ENCODE peak calls at places on chromosomes 5 and 9, in four cellular contexts. Z is Panc1, X is GM12864, A is brain pericyte. J is an unnamed sample.

GRCh38 chr5:159339451-159339850 is 9.2 kb upstream of the IL12B start:
- DNase-seq in Z (no peak), X (no peak), A (no peak), J (no peak)

GRCh38 chr5:7876867-7877266 is 7.9 kb downstream of the MTRR start:
- DNase-seq in Z (no peak), X (no peak), A (no peak), J (no peak)

GRCh38 chr5:151619812-151620462 is 28.8 kb upstream of the FAT2 start:
- DNase-seq in Z (no peak), X (no peak), A (peak), J (no peak)

GRCh38 chr5:43336159-43336558 is 22.9 kb upstream of the HMGCS1 start:
- DNase-seq in Z (no peak), X (no peak), A (no peak), J (no peak)

GRCh38 chr9:116153765-116154333 is at the start of gene PAPPA:
- DNase-seq in Z (no peak), X (no peak), A (no peak), J (peak)

GRCh38 chr9:130847306-130848217 is 12.5 kb downstream of the ABL1 start:
- DNase-seq in Z (no peak), X (no peak), A (peak), J (no peak)

GRCh38 chr5:34054330-34054729 is 11.3 kb upstream of the C1QTNF3 start:
- DNase-seq in Z (no peak), X (no peak), A (no peak), J (no peak)

GRCh38 chr5:123543438-123543837 is 31.5 kb downstream of the CSNK1G3 start:
- DNase-seq in Z (no peak), X (no peak), A (no peak), J (no peak)

GRCh38 chr9:127916665-127917581 is at the start of gene ST6GALNAC4:
- DNase-seq in Z (no peak), X (no peak), A (no peak), J (no peak)

GRCh38 chr9:76810377-76810957 is 46.2 kb downstream of the PCA3 start:
- DNase-seq in Z (peak), X (peak), A (peak), J (peak)

GRCh38 chr5:6732634-6733410 is 19.6 kb downstream of the TENT4A start:
- DNase-seq in Z (no peak), X (no peak), A (no peak), J (no peak)

GRCh38 chr9:99055384-99055783 is 49.5 kb upstream of the TGFBR1 start:
- DNase-seq in Z (no peak), X (no peak), A (no peak), J (no peak)

GRCh38 chr9:126516936-126517750 is 96.6 kb upstream of the LMX1B start:
- DNase-seq in Z (no peak), X (no peak), A (no peak), J (peak)

GRCh38 chr9:14222149-14222835 is 91.6 kb downstream of the NFIB start:
- DNase-seq in Z (no peak), X (no peak), A (no peak), J (no peak)

GRCh38 chr9:109118802-109119438 is 827 bp downstream of the TMEM245 start:
- DNase-seq in Z (no peak), X (no peak), A (no peak), J (peak)

GRCh38 chr5:17772232-17772631 is 138.0 kb downstream of the TAF11L14 start:
- DNase-seq in Z (no peak), X (no peak), A (no peak), J (no peak)

GRCh38 chr9:98573749-98574278 is 134.9 kb downstream of the GABBR2 start:
- DNase-seq in Z (no peak), X (no peak), A (no peak), J (no peak)

GRCh38 chr5:38208782-38209378 is 49.5 kb upstream of the EGFLAM start:
- DNase-seq in Z (peak), X (no peak), A (no peak), J (peak)

GRCh38 chr5:153523831-153524230 is 33.4 kb downstream of the GRIA1 start:
- DNase-seq in Z (no peak), X (no peak), A (no peak), J (no peak)

GRCh38 chr9:87750726-87751125 is 24.8 kb downstream of the CTSL start:
- DNase-seq in Z (no peak), X (no peak), A (no peak), J (no peak)